ENCODE peak calls at places on chromosomes 11 and 22, in five cellular contexts. J is GM23338; L is lower lobe of right lung; Z is stomach; U is CD4-positive, alpha-beta T cell. N is an unnamed sample.

GRCh38 chr22:43152355-43153071 is 1.2 kb downstream of the TSPO start:
- DNase-seq in J (no peak), L (peak), Z (peak), U (peak), N (peak)

GRCh38 chr11:47672283-47672730 is 29.9 kb upstream of the MTCH2 start:
- DNase-seq in J (no peak), L (no peak), Z (no peak), U (no peak), N (no peak)

GRCh38 chr22:22684605-22685561 is 40.5 kb downstream of the GGTLC2 start:
- DNase-seq in J (peak), L (no peak), Z (no peak), U (no peak), N (no peak)

GRCh38 chr11:125110996-125111340 is 458 bp downstream of the TMEM218 start:
- DNase-seq in J (peak), L (no peak), Z (no peak), U (no peak), N (no peak)

GRCh38 chr11:9120659-9121350 is 29.4 kb upstream of the SCUBE2 start:
- DNase-seq in J (peak), L (no peak), Z (no peak), U (no peak), N (no peak)

GRCh38 chr11:3137486-3138177 is 27.5 kb downstream of the OSBPL5 start:
- DNase-seq in J (no peak), L (peak), Z (no peak), U (no peak), N (no peak)

GRCh38 chr11:121965330-121965729 is 150.7 kb downstream of the BLID start:
- DNase-seq in J (no peak), L (no peak), Z (no peak), U (no peak), N (no peak)

GRCh38 chr11:61890536-61891330 is 612 bp downstream of the FADS3 start:
- DNase-seq in J (no peak), L (peak), Z (no peak), U (peak), N (no peak)

GRCh38 chr22:23401111-23401909 is 178.8 kb downstream of the IGLL1 start:
- DNase-seq in J (no peak), L (no peak), Z (no peak), U (no peak), N (no peak)

GRCh38 chr22:37157516-37158289 is 8.0 kb upstream of the IL2RB start:
- DNase-seq in J (no peak), L (no peak), Z (no peak), U (no peak), N (no peak)

GRCh38 chr11:112085822-112086421 is 634 bp downstream of the TIMM8B start:
- DNase-seq in J (peak), L (no peak), Z (no peak), U (no peak), N (no peak)

GRCh38 chr11:126704144-126704543 is 296.4 kb downstream of the KIRREL3 start:
- DNase-seq in J (no peak), L (no peak), Z (no peak), U (no peak), N (no peak)

GRCh38 chr11:9030601-9031000 is 26.8 kb upstream of the NRIP3 start:
- DNase-seq in J (no peak), L (no peak), Z (peak), U (no peak), N (no peak)

GRCh38 chr11:133600876-133601275 is 68.6 kb upstream of the OPCML start:
- DNase-seq in J (no peak), L (no peak), Z (no peak), U (no peak), N (no peak)

GRCh38 chr11:132718711-132719641 is 813.3 kb downstream of the OPCML start:
- DNase-seq in J (no peak), L (no peak), Z (no peak), U (peak), N (no peak)

GRCh38 chr11:100715163-100715792 is 28.2 kb downstream of the ARHGAP42 start:
- DNase-seq in J (no peak), L (no peak), Z (no peak), U (no peak), N (no peak)

GRCh38 chr22:45579806-45580702 is 77.4 kb downstream of the FBLN1 start:
- DNase-seq in J (no peak), L (no peak), Z (no peak), U (no peak), N (no peak)

GRCh38 chr22:38251355-38251720 is 21.5 kb downstream of the TMEM184B start:
- DNase-seq in J (no peak), L (no peak), Z (no peak), U (no peak), N (no peak)

GRCh38 chr11:46357483-46357936 is 10.2 kb downstream of the DGKZ start:
- DNase-seq in J (no peak), L (no peak), Z (peak), U (no peak), N (no peak)

GRCh38 chr22:44085743-44086741 is 61.9 kb downstream of the PARVB start:
- DNase-seq in J (peak), L (peak), Z (peak), U (no peak), N (no peak)

GRCh38 chr22:23497016-23497885 is 82.8 kb downstream of the IGLL1 start:
- DNase-seq in J (no peak), L (no peak), Z (no peak), U (no peak), N (no peak)

GRCh38 chr22:46230262-46230901 is 19.7 kb downstream of the CDPF1 start:
- DNase-seq in J (no peak), L (no peak), Z (no peak), U (no peak), N (no peak)

GRCh38 chr11:44556735-44557409 is 8.6 kb upstream of the CD82 start:
- DNase-seq in J (peak), L (peak), Z (peak), U (peak), N (peak)

GRCh38 chr11:47863189-47863892 is 15.2 kb upstream of the NUP160 start:
- DNase-seq in J (no peak), L (no peak), Z (no peak), U (no peak), N (no peak)

GRCh38 chr22:39665661-39666431 is 95.3 kb downstream of the CACNA1I start:
- DNase-seq in J (no peak), L (no peak), Z (no peak), U (no peak), N (no peak)

GRCh38 chr22:50081426-50082196 is 3.6 kb downstream of the MLC1 start:
- DNase-seq in J (no peak), L (no peak), Z (no peak), U (no peak), N (no peak)

GRCh38 chr22:19774628-19775027 is 14.1 kb downstream of the TBX1 start:
- DNase-seq in J (no peak), L (no peak), Z (no peak), U (no peak), N (no peak)

GRCh38 chr22:45105281-45105700 is 58.4 kb upstream of the NUP50 start:
- DNase-seq in J (no peak), L (no peak), Z (no peak), U (no peak), N (no peak)

GRCh38 chr11:64256300-64256699 is 5.0 kb downstream of the PLCB3 start:
- DNase-seq in J (no peak), L (no peak), Z (no peak), U (no peak), N (no peak)

GRCh38 chr11:13012037-13012693 is 3.0 kb downstream of the RASSF10 start:
- DNase-seq in J (peak), L (no peak), Z (peak), U (no peak), N (no peak)

GRCh38 chr11:11442791-11443190 is 89.7 kb upstream of the CSNK2A3 start:
- DNase-seq in J (no peak), L (no peak), Z (no peak), U (no peak), N (no peak)

GRCh38 chr11:11445441-11446185 is 92.6 kb upstream of the CSNK2A3 start:
- DNase-seq in J (no peak), L (no peak), Z (no peak), U (no peak), N (no peak)

GRCh38 chr11:11444800-11445126 is 91.7 kb upstream of the CSNK2A3 start:
- DNase-seq in J (no peak), L (no peak), Z (no peak), U (no peak), N (no peak)

GRCh38 chr11:11446562-11446961 is 93.5 kb upstream of the CSNK2A3 start:
- DNase-seq in J (no peak), L (no peak), Z (no peak), U (no peak), N (no peak)

GRCh38 chr11:11444027-11444799 is 91.2 kb upstream of the CSNK2A3 start:
- DNase-seq in J (no peak), L (no peak), Z (no peak), U (no peak), N (no peak)
- H3K27ac ChIP-seq in J (no peak), L (no peak), Z (no peak), U (no peak), N (no peak)

DNA sequence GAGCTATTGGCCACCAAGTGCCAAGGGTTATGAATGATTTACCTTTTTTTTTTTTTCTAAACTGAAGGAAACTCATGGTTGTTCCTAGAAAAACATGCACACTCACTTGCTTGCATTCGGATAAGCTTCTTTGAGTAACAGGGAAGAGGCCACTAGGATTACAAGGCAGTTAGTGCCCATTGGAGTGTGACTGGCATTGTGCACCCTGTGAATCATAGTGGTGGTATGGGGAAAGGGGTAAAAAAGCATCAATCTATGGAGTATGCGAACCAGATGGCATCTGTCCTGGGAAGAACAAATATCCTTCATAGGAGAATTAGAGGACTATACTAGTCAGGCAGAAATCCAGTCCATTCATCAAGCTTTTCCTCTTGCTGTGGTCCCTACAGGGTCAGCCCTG is 24.2 kb downstream of the CD44 start:
- DNase-seq in J (no peak), L (no peak), Z (no peak), U (no peak), N (no peak)
- H3K27ac ChIP-seq in J (no peak), L (peak), Z (peak), U (peak), N (no peak)

GRCh38 chr22:26921726-26922125 is 264.3 kb downstream of the MIAT start:
- DNase-seq in J (no peak), L (no peak), Z (no peak), U (no peak), N (no peak)

GRCh38 chr22:26918236-26918635 is 260.8 kb downstream of the MIAT start:
- DNase-seq in J (no peak), L (no peak), Z (no peak), U (no peak), N (no peak)

GRCh38 chr22:26922804-26923203 is 265.4 kb downstream of the MIAT start:
- DNase-seq in J (peak), L (no peak), Z (no peak), U (no peak), N (no peak)

GRCh38 chr22:26927841-26928240 is 270.5 kb downstream of the MIAT start:
- DNase-seq in J (no peak), L (no peak), Z (no peak), U (no peak), N (no peak)

GRCh38 chr22:26923498-26923897 is 266.1 kb downstream of the MIAT start:
- DNase-seq in J (peak), L (no peak), Z (no peak), U (no peak), N (no peak)
- H3K27ac ChIP-seq in J (no peak), L (no peak), Z (no peak), U (no peak), N (no peak)

DNA sequence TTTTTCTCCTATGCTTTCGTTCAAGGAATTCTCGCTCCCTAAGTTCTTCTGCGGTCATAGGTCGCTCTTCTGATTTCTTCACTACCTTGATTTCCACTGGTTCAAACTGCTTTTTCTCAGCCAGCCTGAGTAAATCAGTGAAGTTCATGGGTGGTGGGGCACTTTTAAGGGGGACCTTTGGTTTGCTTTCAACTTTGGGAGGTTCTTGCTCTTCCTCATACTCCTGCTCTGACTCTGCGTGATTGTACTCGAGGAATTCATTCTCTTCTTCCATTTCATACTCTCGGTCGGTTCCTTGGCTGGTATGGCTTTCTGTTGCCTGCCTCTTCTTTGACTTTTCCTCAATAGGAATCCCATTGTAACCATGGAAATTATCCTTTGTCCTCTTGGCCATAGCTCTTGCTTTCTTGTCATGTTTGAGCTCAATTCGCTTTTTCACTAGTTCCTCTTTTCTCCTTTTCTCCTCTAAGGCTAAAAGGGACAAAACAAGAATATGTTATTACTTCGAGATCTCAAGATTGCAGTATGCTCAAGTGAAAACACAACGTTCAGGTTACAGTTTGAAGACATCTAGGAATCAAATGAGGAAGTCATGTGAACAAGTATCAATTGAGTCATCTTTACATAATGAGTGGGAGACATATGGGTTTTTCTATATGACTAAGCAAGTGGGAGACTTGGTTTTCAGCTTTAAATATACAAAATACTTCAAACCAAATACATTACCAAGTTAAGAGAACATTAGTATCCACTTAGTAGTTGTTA is 16.2 kb downstream of the MISFA start:
- DNase-seq in J (no peak), L (no peak), Z (no peak), U (no peak), N (no peak)
- H3K27ac ChIP-seq in J (no peak), L (no peak), Z (no peak), U (no peak), N (no peak)

GRCh38 chr11:708511-708910 is 2.5 kb downstream of the EPS8L2 start:
- DNase-seq in J (no peak), L (no peak), Z (no peak), U (no peak), N (no peak)
- H3K27ac ChIP-seq in J (no peak), L (peak), Z (peak), U (no peak), N (no peak)

N was measured in substantia nigra.